ENCODE peak calls at places on chromosome 12, in four cellular contexts. Z is activated T-helper 1 cell treated with anti-CD3 and anti-CD28 coated beads, Interleukin-12 subunit alpha, Interleukin-12 subunit beta, Interleukin-2, Interleukin-4 antibody, amounts not matched to agents 30 ng/mL and 10 ng/mL and 1 ng/mL, durations not matched to agents 14 hours and 24 hours and 36 hours; B is activated T-cell treated with anti-CD3 and anti-CD28 coated beads for 48 hours; V is GM13976. E is an unnamed sample.

GRCh38 chr12:39905152-39905551 is 200.7 kb downstream of the SLC2A13 start:
- DNase-seq in Z (no peak), B (no peak), V (no peak), E (no peak)

GRCh38 chr12:67968316-67968715 is 20.9 kb upstream of the IFNG-AS1 start:
- DNase-seq in Z (no peak), B (no peak), V (no peak), E (no peak)

GRCh38 chr12:40183745-40184144 is 41.1 kb upstream of the LRRK2 start:
- DNase-seq in Z (no peak), B (no peak), V (no peak), E (no peak)

GRCh38 chr12:47433876-47434275 is 272.0 kb downstream of the RPAP3 start:
- DNase-seq in Z (no peak), B (no peak), V (no peak), E (no peak)

GRCh38 chr12:66693901-66694513 is 15.1 kb upstream of the GRIP1 start:
- DNase-seq in Z (no peak), B (no peak), V (peak), E (no peak)

GRCh38 chr12:132327351-132328171 is 1.8 kb downstream of the GALNT9 start:
- DNase-seq in Z (no peak), B (peak), V (no peak), E (no peak)

GRCh38 chr12:68800294-68800693 is 7.7 kb upstream of the MDM2 start:
- DNase-seq in Z (no peak), B (no peak), V (no peak), E (no peak)

GRCh38 chr12:105523164-105524057 is 192.9 kb downstream of the C12orf75 start:
- DNase-seq in Z (no peak), B (no peak), V (no peak), E (no peak)

GRCh38 chr12:19694627-19695026 is 255.3 kb downstream of the AEBP2 start:
- DNase-seq in Z (no peak), B (no peak), V (no peak), E (no peak)

GRCh38 chr12:6540181-6540877 is 6.0 kb downstream of the GAPDH start:
- DNase-seq in Z (peak), B (peak), V (peak), E (no peak)